ENCODE peak calls at places on chromosomes 16 and 17, in five cellular contexts. J is SK-N-SH, A is K562, S is endothelial cell of umbilical vein, U is H1. V is an unnamed sample.

GRCh38 chr17:34850023-34850422 is 111.2 kb downstream of the CCT6B start:
- DNase-seq in J (no peak), A (no peak), S (no peak), U (no peak), V (no peak)

GRCh38 chr17:75783803-75784472 is 668 bp upstream of the UNK start:
- DNase-seq in J (no peak), A (no peak), S (no peak), U (no peak), V (peak)

GRCh38 chr17:80632046-80632581 is 87.5 kb downstream of the RPTOR start:
- DNase-seq in J (no peak), A (no peak), S (no peak), U (no peak), V (no peak)

GRCh38 chr16:52545544-52546262 is 1.2 kb downstream of the TOX3 start:
- DNase-seq in J (peak), A (no peak), S (no peak), U (no peak), V (peak)

GRCh38 chr16:13436641-13437423 is 483.1 kb upstream of the ERCC4 start:
- DNase-seq in J (no peak), A (no peak), S (no peak), U (no peak), V (no peak)

GRCh38 chr16:85502357-85502756 is 110.8 kb upstream of the GSE1 start:
- DNase-seq in J (no peak), A (no peak), S (no peak), U (no peak), V (no peak)

GRCh38 chr17:80510132-80510531 is 33.7 kb upstream of the NPTX1 start:
- DNase-seq in J (no peak), A (no peak), S (no peak), U (no peak), V (no peak)

GRCh38 chr16:89093602-89094251 is at the start of gene ACSF3:
- DNase-seq in J (peak), A (peak), S (peak), U (no peak), V (peak)

GRCh38 chr16:81945665-81946064 is 65.6 kb downstream of the SDR42E1 start:
- DNase-seq in J (no peak), A (no peak), S (no peak), U (no peak), V (no peak)

GRCh38 chr16:24273511-24273910 is 17.4 kb downstream of the CACNG3 start:
- DNase-seq in J (no peak), A (no peak), S (no peak), U (no peak), V (no peak)

GRCh38 chr17:79019631-79020584 is 4.1 kb upstream of the C1QTNF1 start:
- DNase-seq in J (peak), A (peak), S (peak), U (no peak), V (peak)

GRCh38 chr17:691423-691822 is 23.2 kb downstream of the VPS53 start:
- DNase-seq in J (no peak), A (no peak), S (no peak), U (no peak), V (no peak)

GRCh38 chr17:77494664-77495435 is 354.1 kb downstream of the SEC14L1 start:
- DNase-seq in J (peak), A (peak), S (peak), U (peak), V (peak)

GRCh38 chr17:60752873-60753577 is 75.4 kb downstream of the BCAS3 start:
- DNase-seq in J (no peak), A (no peak), S (no peak), U (no peak), V (no peak)

GRCh38 chr16:84021488-84021887 is 21.1 kb downstream of the SLC38A8 start:
- DNase-seq in J (no peak), A (no peak), S (no peak), U (no peak), V (no peak)

GRCh38 chr17:83192161-83192788 is 112.9 kb downstream of the METRNL start:
- DNase-seq in J (no peak), A (no peak), S (no peak), U (no peak), V (no peak)

GRCh38 chr17:45171338-45172231 is 9.9 kb downstream of the HEXIM2 start:
- DNase-seq in J (no peak), A (peak), S (no peak), U (no peak), V (peak)

GRCh38 chr17:8266648-8267479 is 17.8 kb downstream of the PFAS start:
- DNase-seq in J (no peak), A (no peak), S (no peak), U (no peak), V (no peak)

GRCh38 chr16:46728804-46729203 is 19.3 kb downstream of the MYLK3 start:
- DNase-seq in J (no peak), A (no peak), S (no peak), U (no peak), V (no peak)

GRCh38 chr16:80804451-80805383 is at the start of gene CDYL2:
- DNase-seq in J (peak), A (peak), S (no peak), U (no peak), V (peak)

GRCh38 chr17:79203016-79203415 is 128.4 kb downstream of the ENGASE start:
- DNase-seq in J (peak), A (peak), S (no peak), U (no peak), V (peak)

GRCh38 chr16:79468236-79468635 is 132.3 kb downstream of the MAF start:
- DNase-seq in J (no peak), A (no peak), S (no peak), U (no peak), V (no peak)

GRCh38 chr16:84131118-84131517 is 13.9 kb downstream of the HSDL1 start:
- DNase-seq in J (no peak), A (no peak), S (no peak), U (no peak), V (no peak)

GRCh38 chr17:66707051-66707450 is 127.9 kb upstream of the CACNG5 start:
- DNase-seq in J (no peak), A (no peak), S (no peak), U (no peak), V (no peak)

GRCh38 chr17:18291718-18292540 is 22.9 kb downstream of the TOP3A start:
- DNase-seq in J (no peak), A (no peak), S (no peak), U (no peak), V (no peak)

GRCh38 chr17:64236827-64237403 is 26.1 kb downstream of the TEX2 start:
- DNase-seq in J (no peak), A (peak), S (peak), U (no peak), V (peak)

GRCh38 chr16:12771341-12771798 is 32.3 kb downstream of the CPPED1 start:
- DNase-seq in J (no peak), A (no peak), S (peak), U (no peak), V (no peak)

GRCh38 chr16:79994413-79994812 is 393.9 kb upstream of the MAF start:
- DNase-seq in J (no peak), A (no peak), S (no peak), U (no peak), V (no peak)

GRCh38 chr17:30586818-30587595 is 109.8 kb downstream of the GOSR1 start:
- DNase-seq in J (no peak), A (no peak), S (peak), U (no peak), V (no peak)

GRCh38 chr16:3401719-3402397 is 843 bp downstream of the ZNF174 start:
- DNase-seq in J (peak), A (peak), S (no peak), U (no peak), V (peak)

GRCh38 chr16:51393381-51394005 is 242.4 kb upstream of the SALL1 start:
- DNase-seq in J (no peak), A (no peak), S (peak), U (no peak), V (no peak)

GRCh38 chr16:88535857-88536222 is 34.4 kb upstream of the ZC3H18 start:
- DNase-seq in J (no peak), A (no peak), S (no peak), U (no peak), V (no peak)

GRCh38 chr17:1491406-1492248 is 859 bp downstream of the MYO1C start:
- DNase-seq in J (peak), A (peak), S (no peak), U (no peak), V (peak)

GRCh38 chr17:13437966-13438779 is 163.6 kb downstream of the HS3ST3A1 start:
- DNase-seq in J (no peak), A (no peak), S (no peak), U (no peak), V (no peak)

GRCh38 chr16:16917201-16917600 is 538.3 kb downstream of the NPIPA7 start:
- DNase-seq in J (no peak), A (no peak), S (no peak), U (no peak), V (no peak)

GRCh38 chr17:74296548-74296936 is 22.5 kb downstream of the DNAI2 start:
- DNase-seq in J (peak), A (peak), S (peak), U (peak), V (peak)

GRCh38 chr17:44608732-44609435 is 47.4 kb upstream of the MEIOC start:
- DNase-seq in J (peak), A (no peak), S (no peak), U (no peak), V (no peak)

GRCh38 chr16:52271088-52271487 is 275.9 kb downstream of the TOX3 start:
- DNase-seq in J (no peak), A (no peak), S (no peak), U (no peak), V (peak)

GRCh38 chr16:23452572-23453337 is at the start of gene COG7:
- DNase-seq in J (peak), A (peak), S (peak), U (peak), V (peak)

GRCh38 chr16:86665319-86665675 is 86.9 kb downstream of the FOXL1 start:
- DNase-seq in J (no peak), A (no peak), S (no peak), U (no peak), V (no peak)

GRCh38 chr16:86665929-86666328 is 87.6 kb downstream of the FOXL1 start:
- DNase-seq in J (no peak), A (no peak), S (no peak), U (no peak), V (no peak)

GRCh38 chr16:86662740-86663139 is 84.4 kb downstream of the FOXL1 start:
- DNase-seq in J (no peak), A (no peak), S (no peak), U (no peak), V (no peak)

GRCh38 chr16:86663691-86664517 is 85.6 kb downstream of the FOXL1 start:
- DNase-seq in J (no peak), A (no peak), S (peak), U (no peak), V (no peak)

GRCh38 chr16:86664518-86665318 is 86.4 kb downstream of the FOXL1 start:
- DNase-seq in J (no peak), A (peak), S (peak), U (no peak), V (no peak)
- H3K4me3 ChIP-seq in J (peak), A (no peak), S (no peak), U (no peak), V (no peak)

DNA sequence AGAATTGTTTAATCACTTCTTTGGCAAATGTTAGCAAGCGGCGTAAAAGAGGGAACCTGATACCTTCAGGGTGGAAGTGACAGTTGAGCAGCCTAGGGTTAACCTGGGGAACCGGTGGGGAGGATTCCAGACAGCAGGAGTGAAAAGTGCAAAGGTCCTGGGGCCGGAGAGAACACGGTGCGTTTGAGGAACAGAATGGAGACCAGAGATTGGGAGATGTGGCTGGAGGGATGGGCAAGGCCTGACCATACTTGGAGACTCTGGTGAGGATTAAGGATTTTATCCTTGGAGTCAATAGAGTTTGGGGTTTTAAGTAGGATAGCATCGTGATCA is 2.3 kb upstream of the ZNF500 start:
- DNase-seq in J (no peak), A (no peak), S (no peak), U (no peak), V (no peak)
- H2AFZ ChIP-seq in J (peak), A (peak), S (peak), U (peak), V (peak)

GRCh38 chr17:3909257-3909656 is 7.0 kb downstream of the P2RX1 start:
- DNase-seq in J (no peak), A (no peak), S (no peak), U (no peak), V (no peak)
- TF ChIP-seq POLR2AphosphoS5 in J (no peak), A (no peak), S (no peak), U (no peak), V (no peak)

GRCh38 chr17:29368161-29368560 is 22.0 kb upstream of the TAOK1 start:
- DNase-seq in J (no peak), A (no peak), S (no peak), U (no peak), V (no peak)

GRCh38 chr17:29364691-29365090 is 25.5 kb upstream of the TAOK1 start:
- DNase-seq in J (no peak), A (no peak), S (no peak), U (no peak), V (no peak)

GRCh38 chr17:29368926-29369325 is 21.2 kb upstream of the TAOK1 start:
- DNase-seq in J (no peak), A (no peak), S (no peak), U (no peak), V (peak)

GRCh38 chr17:29369831-29370735 is 20.1 kb upstream of the TAOK1 start:
- DNase-seq in J (peak), A (peak), S (peak), U (no peak), V (peak)
- H3K4me3 ChIP-seq in J (peak), A (no peak), S (no peak), U (no peak), V (peak)

DNA sequence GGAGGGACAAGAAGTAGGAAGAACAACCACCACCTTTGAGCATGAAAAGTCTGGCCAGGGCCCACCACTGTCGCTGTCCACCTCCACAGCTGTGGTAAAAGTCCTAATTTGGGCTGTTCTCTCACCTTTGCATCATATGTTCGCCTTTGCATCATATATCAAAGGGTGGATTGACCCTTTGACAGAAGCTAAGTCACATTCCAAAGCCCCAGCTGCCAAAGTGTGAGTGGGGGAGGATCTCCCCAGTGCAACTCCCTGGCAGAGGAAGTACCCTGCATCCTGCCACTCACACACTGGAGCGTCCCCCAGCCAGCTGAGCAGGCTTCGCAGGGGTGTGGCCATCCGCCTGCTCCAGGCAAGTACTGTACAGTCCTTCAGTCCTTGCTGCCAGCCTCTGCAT is 12.7 kb upstream of the SPECC1 start:
- DNase-seq in J (no peak), A (no peak), S (no peak), U (no peak), V (peak)
- H2AFZ ChIP-seq in J (no peak), A (no peak), S (no peak), U (no peak), V (no peak)

DNA sequence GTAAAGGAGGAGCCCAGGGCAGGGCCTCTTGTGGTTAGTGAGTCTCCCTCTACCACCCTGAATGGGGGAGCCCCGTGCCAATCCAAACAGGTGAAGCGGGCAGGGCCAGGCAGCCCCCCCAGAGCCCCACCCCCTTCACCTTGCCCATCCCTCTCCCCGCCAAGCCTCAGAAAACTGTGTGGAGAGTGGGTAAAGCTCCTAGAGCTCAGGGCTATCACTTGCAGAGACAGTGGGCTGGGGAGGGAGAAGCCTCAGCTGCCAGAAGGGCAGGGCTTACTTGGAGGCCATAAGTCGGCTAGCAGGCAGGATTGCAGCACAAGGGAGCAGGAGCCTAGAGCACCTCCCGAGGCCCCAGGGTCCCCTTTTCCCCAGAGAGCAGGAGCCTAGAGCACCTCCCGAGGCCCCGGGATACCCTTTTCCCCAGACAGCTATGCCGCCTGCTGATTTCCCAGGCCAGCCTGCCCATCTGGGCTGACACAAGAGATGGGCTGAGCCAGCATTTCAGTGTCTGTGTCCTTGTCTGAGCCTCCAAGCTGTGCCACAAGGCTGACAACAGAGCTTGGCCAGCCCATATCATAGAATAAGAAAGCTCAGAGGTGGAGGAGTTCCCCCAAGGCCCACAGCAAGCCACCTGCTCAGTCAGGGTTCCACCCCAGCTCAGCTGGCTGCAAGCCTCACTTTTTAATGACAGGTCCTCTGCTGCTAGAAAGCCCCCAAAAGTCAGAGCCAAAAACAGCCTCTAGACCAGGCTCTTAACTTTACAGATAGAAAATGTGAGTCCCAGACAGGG is 6.8 kb upstream of the KRT14 start:
- DNase-seq in J (no peak), A (no peak), S (no peak), U (no peak), V (no peak)
- TF ChIP-seq POLR2AphosphoS5 in J (no peak), A (no peak), S (no peak), U (no peak), V (no peak)

GRCh38 chr16:50193594-50193993 is 40.5 kb downstream of the TENT4B start:
- DNase-seq in J (no peak), A (no peak), S (no peak), U (no peak), V (no peak)

GRCh38 chr16:50197582-50197981 is 44.5 kb downstream of the TENT4B start:
- DNase-seq in J (no peak), A (no peak), S (no peak), U (no peak), V (no peak)

GRCh38 chr16:50195756-50196155 is 42.6 kb downstream of the TENT4B start:
- DNase-seq in J (no peak), A (no peak), S (no peak), U (no peak), V (no peak)

GRCh38 chr16:50196736-50197135 is 43.6 kb downstream of the TENT4B start:
- DNase-seq in J (no peak), A (no peak), S (no peak), U (no peak), V (no peak)

GRCh38 chr16:50195276-50195675 is 42.2 kb downstream of the TENT4B start:
- DNase-seq in J (no peak), A (no peak), S (peak), U (no peak), V (no peak)
- H3K4me3 ChIP-seq in J (peak), A (no peak), S (peak), U (no peak), V (no peak)

GRCh38 chr17:59299400-59300092 is 31.9 kb upstream of the YPEL2 start:
- DNase-seq in J (no peak), A (no peak), S (peak), U (no peak), V (no peak)

GRCh38 chr17:59296190-59296589 is 35.3 kb upstream of the YPEL2 start:
- DNase-seq in J (no peak), A (no peak), S (no peak), U (no peak), V (no peak)

GRCh38 chr17:59298512-59298911 is 32.9 kb upstream of the YPEL2 start:
- DNase-seq in J (no peak), A (no peak), S (no peak), U (no peak), V (no peak)

GRCh38 chr17:59304811-59305210 is 26.6 kb upstream of the YPEL2 start:
- DNase-seq in J (no peak), A (no peak), S (no peak), U (no peak), V (no peak)

GRCh38 chr17:59300941-59301340 is 30.5 kb upstream of the YPEL2 start:
- DNase-seq in J (no peak), A (no peak), S (no peak), U (no peak), V (no peak)
- H2AFZ ChIP-seq in J (no peak), A (no peak), S (no peak), U (no peak), V (no peak)